ENCODE peak calls at places on chromosomes 6 and 20, in six cellular contexts. W is mammary epithelial cell; L is pancreas; U is neural progenitor cell; T is CD8-positive, alpha-beta T cell; D is upper lobe of right lung. S is an unnamed sample.

GRCh38 chr6:30135757-30136156 is at the start of gene TRIM40:
- DNase-seq in W (no peak), L (no peak), U (no peak), T (no peak), D (no peak), S (no peak)

GRCh38 chr6:53724501-53724900 is 58.9 kb upstream of the KLHL31 start:
- DNase-seq in W (no peak), L (no peak), U (peak; percentile 34), T (no peak), D (no peak), S (no peak)

GRCh38 chr6:157533397-157533814 is 152.4 kb downstream of the ZDHHC14 start:
- DNase-seq in W (no peak), L (no peak), U (peak; percentile 77), T (no peak), D (no peak), S (no peak)

GRCh38 chr6:134253681-134254080 is 64.2 kb downstream of the SGK1 start:
- DNase-seq in W (no peak), L (peak; percentile 52), U (peak; percentile 77), T (no peak), D (no peak), S (no peak)

GRCh38 chr6:3208096-3208774 is 19.2 kb downstream of the TUBB2B start:
- DNase-seq in W (peak; percentile 91), L (no peak), U (no peak), T (no peak), D (no peak), S (peak; percentile 50)

GRCh38 chr6:6191476-6191875 is 129.0 kb downstream of the F13A1 start:
- DNase-seq in W (no peak), L (no peak), U (peak; percentile 64), T (no peak), D (no peak), S (no peak)

GRCh38 chr6:2984738-2985381 is 13.5 kb upstream of the SERPINB6 start:
- DNase-seq in W (no peak), L (no peak), U (no peak), T (no peak), D (no peak), S (no peak)

GRCh38 chr6:164693934-164694333 is 615.5 kb downstream of the C6orf118 start:
- DNase-seq in W (no peak), L (no peak), U (peak; percentile 28), T (no peak), D (no peak), S (no peak)

GRCh38 chr6:116406678-116407345 is 36.1 kb downstream of the DSE start:
- DNase-seq in W (no peak), L (no peak), U (no peak), T (no peak), D (no peak), S (no peak)

GRCh38 chr6:85797993-85798392 is 155.3 kb upstream of the SYNCRIP start:
- DNase-seq in W (no peak), L (no peak), U (no peak), T (no peak), D (no peak), S (no peak)

GRCh38 chr20:63433756-63434531 is 38.5 kb downstream of the KCNQ2 start:
- DNase-seq in W (no peak), L (no peak), U (no peak), T (no peak), D (no peak), S (no peak)

GRCh38 chr6:106608080-106608668 is 21.1 kb downstream of the RTN4IP1 start:
- DNase-seq in W (peak; percentile 66), L (peak; percentile 15), U (peak; percentile 65), T (no peak), D (no peak), S (peak; percentile 41)

GRCh38 chr6:158863646-158864045 is 44.5 kb upstream of the EZR start:
- DNase-seq in W (no peak), L (no peak), U (no peak), T (no peak), D (no peak), S (no peak)

GRCh38 chr6:151391471-151392428 is at the start of gene ZBTB2:
- DNase-seq in W (peak; percentile 58), L (peak; percentile 68), U (peak; percentile 91), T (peak; percentile 42), D (peak; percentile 88), S (peak; percentile 53)

GRCh38 chr20:11585752-11586352 is 331.8 kb upstream of the BTBD3 start:
- DNase-seq in W (peak; percentile 24), L (no peak), U (peak; percentile 32), T (no peak), D (no peak), S (peak; percentile 9)

GRCh38 chr20:3802524-3803239 is 6.6 kb downstream of the CDC25B start:
- DNase-seq in W (no peak), L (no peak), U (no peak), T (no peak), D (no peak), S (no peak)

GRCh38 chr20:3804781-3805180 is 8.7 kb downstream of the CDC25B start:
- DNase-seq in W (no peak), L (no peak), U (no peak), T (no peak), D (no peak), S (no peak)

GRCh38 chr20:3804254-3804751 is 8.2 kb downstream of the CDC25B start:
- DNase-seq in W (peak; percentile 57), L (no peak), U (no peak), T (no peak), D (no peak), S (no peak)

GRCh38 chr20:3803289-3803688 is 7.2 kb downstream of the CDC25B start:
- DNase-seq in W (no peak), L (no peak), U (no peak), T (no peak), D (no peak), S (no peak)

GRCh38 chr20:3803854-3804253 is 7.7 kb downstream of the CDC25B start:
- DNase-seq in W (no peak), L (no peak), U (no peak), T (no peak), D (no peak), S (no peak)
- H3K27ac ChIP-seq in W (no peak overlapping the region), L (no peak overlapping the region), U (no peak overlapping the region), T (no peak overlapping the region), D (peak overlapping the region; percentile 96), S (peak overlapping the region; percentile 100)

GRCh38 chr6:42820509-42821340 is 38.9 kb downstream of the BICRAL start:
- DNase-seq in W (no peak), L (no peak), U (no peak), T (no peak), D (no peak), S (no peak)

GRCh38 chr6:42819803-42820508 is 38.1 kb downstream of the BICRAL start:
- DNase-seq in W (no peak), L (no peak), U (peak; percentile 15), T (no peak), D (no peak), S (no peak)

GRCh38 chr6:42818878-42819277 is 37.0 kb downstream of the BICRAL start:
- DNase-seq in W (no peak), L (no peak), U (no peak), T (no peak), D (no peak), S (no peak)

GRCh38 chr6:42821846-42822245 is 40.0 kb downstream of the BICRAL start:
- DNase-seq in W (no peak), L (no peak), U (no peak), T (no peak), D (no peak), S (no peak)

DNA sequence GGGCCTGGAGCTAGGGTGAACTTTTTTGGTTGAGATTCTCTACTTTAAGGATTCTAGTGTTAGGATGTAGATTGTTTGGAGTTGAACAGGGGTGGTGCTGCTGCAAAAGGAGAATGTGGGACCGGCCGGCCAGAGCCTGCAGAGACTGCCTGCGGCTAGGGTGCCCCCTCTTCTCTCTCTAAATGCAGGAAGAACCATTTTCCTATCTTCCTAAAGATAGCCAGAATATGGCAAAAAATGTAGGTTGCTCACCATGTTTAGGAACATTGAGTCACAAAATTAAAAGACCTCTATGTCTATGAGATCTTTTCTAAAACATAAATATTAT is 39.5 kb downstream of the BICRAL start:
- DNase-seq in W (no peak), L (no peak), U (no peak), T (no peak), D (no peak), S (no peak)
- H3K27ac ChIP-seq in W (no peak overlapping the region), L (no peak overlapping the region), U (no peak overlapping the region), T (no peak overlapping the region), D (peak overlapping the region; percentile 25), S (peak overlapping the region; percentile 25)

GRCh38 chr6:25963426-25964123 is 973 bp downstream of the TRIM38 start:
- DNase-seq in W (peak; percentile 64), L (no peak), U (no peak), T (no peak), D (no peak), S (peak; percentile 42)
- H3K27ac ChIP-seq in W (no peak overlapping the region), L (peak overlapping the region; percentile 86), U (no peak overlapping the region), T (peak overlapping the region; percentile 7), D (peak overlapping the region; percentile 91), S (peak overlapping the region; percentile 85)

GRCh38 chr20:57711311-57711712 is 1.5 kb upstream of the PMEPA1 start:
- DNase-seq in W (no peak), L (no peak), U (no peak), T (no peak), D (no peak), S (no peak)
- H3K27ac ChIP-seq in W (peak overlapping the region; percentile 91), L (peak overlapping the region; percentile 91), U (no peak overlapping the region), T (no peak overlapping the region), D (peak overlapping the region; percentile 96), S (peak overlapping the region; percentile 96)

S was measured in RWPE1.